ENCODE peak calls at places on chromosome 5, in ten cellular contexts. O is RWPE2; N is left lung; L is psoas muscle; R is upper lobe of left lung; H is CD8-positive, alpha-beta T cell; M is lower lobe of right lung; I is heart left ventricle; T is PC-3; S is IMR-90. Y is an unnamed sample.

GRCh38 chr5:32092938-32093812 is 80.9 kb downstream of the GOLPH3 start:
- ATAC-seq in T (peak; percentile 99), S (peak; percentile 91), H (peak; percentile 87), M (peak; percentile 81), L (peak; percentile 84), R (peak; percentile 47), O (peak; percentile 94), N (peak; percentile 85), I (peak; percentile 81), Y (peak; percentile 79)

GRCh38 chr5:169647566-169647965 is 10.5 kb downstream of the DOCK2 start:
- ATAC-seq in T (no peak), L (no peak), H (no peak), R (no peak), N (peak; percentile 62), I (no peak), O (no peak), S (no peak), M (no peak), Y (no peak)

GRCh38 chr5:51811883-51812282 is 428.6 kb downstream of the ISL1 start:
- ATAC-seq in H (no peak), R (no peak), N (no peak), S (no peak), I (no peak), T (no peak), O (no peak), M (no peak), L (no peak), Y (no peak)

GRCh38 chr5:111234125-111234524 is 9.9 kb downstream of the CAMK4 start:
- ATAC-seq in S (no peak), M (no peak), O (no peak), H (peak; percentile 17), N (no peak), I (no peak), R (no peak), T (no peak), L (no peak), Y (no peak)

GRCh38 chr5:109231331-109231730 is 178.4 kb downstream of the PJA2 start:
- ATAC-seq in L (no peak), S (no peak), R (no peak), I (no peak), M (no peak), H (no peak), O (no peak), N (no peak), T (no peak), Y (no peak)

GRCh38 chr5:79561525-79561893 is 47.6 kb upstream of the HOMER1 start:
- ATAC-seq in T (no peak), L (peak; percentile 71), M (no peak), R (no peak), I (no peak), N (no peak), H (no peak), O (no peak), S (no peak), Y (no peak)

GRCh38 chr5:118722165-118723020 is 266.0 kb downstream of the DTWD2 start:
- ATAC-seq in L (no peak), I (no peak), T (no peak), M (no peak), N (no peak), H (no peak), R (no peak), S (no peak), O (no peak), Y (no peak)

GRCh38 chr5:73066466-73066865 is 53.9 kb upstream of the TMEM171 start:
- ATAC-seq in N (no peak), T (no peak), I (no peak), O (no peak), R (no peak), S (peak; percentile 86), L (no peak), M (no peak), H (no peak), Y (no peak)

DNA sequence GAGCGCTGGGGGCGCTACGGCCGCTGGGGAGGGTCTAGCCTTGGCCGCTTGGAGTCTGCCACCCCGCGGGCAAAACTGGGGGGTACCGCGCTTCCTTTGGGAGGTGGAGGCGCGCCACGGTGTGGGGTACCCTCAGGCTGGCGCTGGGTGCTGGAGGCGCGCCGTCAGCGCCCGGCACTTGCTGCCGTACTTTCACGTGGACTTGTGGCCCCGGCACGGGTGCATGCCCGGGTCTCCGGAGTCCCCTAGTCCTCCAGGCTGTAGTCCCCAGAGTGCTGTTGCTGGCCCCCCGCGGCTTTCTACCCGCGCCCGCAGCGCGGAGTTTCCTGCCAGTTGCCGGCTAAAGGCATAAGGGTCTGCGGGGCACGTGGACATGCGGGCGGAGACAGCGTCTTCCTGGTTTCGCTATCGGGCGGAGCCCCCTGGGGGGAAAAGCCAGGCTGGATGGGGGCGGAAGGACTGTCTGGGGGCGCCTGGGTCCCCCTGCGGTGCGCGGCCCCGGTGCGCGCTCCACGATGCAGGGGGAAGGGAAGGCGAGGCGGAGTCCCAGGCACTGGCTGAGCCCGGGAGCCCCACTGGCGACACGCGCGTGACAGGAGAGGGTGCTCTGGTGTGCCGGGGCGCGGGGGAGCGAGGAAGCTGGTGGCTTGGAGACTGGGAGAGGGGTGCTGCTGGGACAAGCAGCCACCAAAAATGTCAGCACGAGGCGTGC is 666 bp downstream of the PPARGC1B start:
- ATAC-seq in R (peak; percentile 71), S (peak; percentile 33), H (peak; percentile 51), T (peak; percentile 38), N (peak; percentile 64), M (peak; percentile 68), L (peak; percentile 43), I (peak; percentile 61), O (peak; percentile 28), Y (peak; percentile 44)
- TF ChIP-seq CTCF in R (no peak), S (no peak), H (no peak), T (peak; percentile 34), N (no peak), M (no peak), L (no peak), I (no peak), O (peak; percentile 53), Y (no peak)

GRCh38 chr5:33774323-33774722 is 117.5 kb downstream of the ADAMTS12 start:
- ATAC-seq in M (no peak), L (no peak), R (no peak), T (no peak), N (no peak), I (no peak), S (no peak), O (no peak), H (no peak), Y (no peak)

GRCh38 chr5:33772276-33772990 is 119.4 kb downstream of the ADAMTS12 start:
- ATAC-seq in M (no peak), N (peak; percentile 30), L (no peak), O (peak; percentile 86), R (no peak), I (no peak), T (no peak), H (no peak), S (peak; percentile 57), Y (peak; percentile 34)

GRCh38 chr5:33766023-33766422 is 125.8 kb downstream of the ADAMTS12 start:
- ATAC-seq in S (no peak), R (no peak), L (no peak), O (no peak), M (no peak), H (no peak), I (no peak), N (no peak), T (no peak), Y (no peak)

GRCh38 chr5:33764786-33765185 is 127.0 kb downstream of the ADAMTS12 start:
- ATAC-seq in L (no peak), I (no peak), O (no peak), S (no peak), H (no peak), M (no peak), N (no peak), T (no peak), R (no peak), Y (no peak)

DNA sequence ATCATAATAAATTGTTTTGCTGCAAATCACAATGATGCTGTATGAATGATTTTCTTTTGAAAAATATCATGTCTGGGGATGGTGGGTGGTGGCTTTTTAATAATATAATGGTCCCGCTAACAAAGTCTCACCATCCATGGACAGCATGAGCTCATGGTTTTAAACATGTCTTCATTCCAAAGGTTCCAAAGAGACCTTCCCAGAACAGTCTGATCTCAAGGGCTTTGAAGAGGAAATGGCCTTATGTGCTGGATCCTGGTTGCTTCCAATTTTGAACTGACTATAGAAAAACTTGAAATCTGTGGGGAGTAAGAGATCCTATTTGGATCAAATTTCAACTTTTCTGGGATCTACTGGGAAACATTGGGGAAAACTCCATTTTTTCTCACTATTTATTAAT is 121.8 kb downstream of the ADAMTS12 start:
- ATAC-seq in T (no peak), O (no peak), R (no peak), I (peak; percentile 73), N (no peak), H (no peak), L (no peak), M (no peak), S (no peak), Y (no peak)
- H3K4me3 ChIP-seq in T (no peak overlapping the region), O (no peak overlapping the region), R (no peak overlapping the region), I (no peak overlapping the region), N (no peak overlapping the region), H (no peak overlapping the region), L (no peak overlapping the region), M (no peak overlapping the region), S (no peak overlapping the region), Y (no peak overlapping the region)

DNA sequence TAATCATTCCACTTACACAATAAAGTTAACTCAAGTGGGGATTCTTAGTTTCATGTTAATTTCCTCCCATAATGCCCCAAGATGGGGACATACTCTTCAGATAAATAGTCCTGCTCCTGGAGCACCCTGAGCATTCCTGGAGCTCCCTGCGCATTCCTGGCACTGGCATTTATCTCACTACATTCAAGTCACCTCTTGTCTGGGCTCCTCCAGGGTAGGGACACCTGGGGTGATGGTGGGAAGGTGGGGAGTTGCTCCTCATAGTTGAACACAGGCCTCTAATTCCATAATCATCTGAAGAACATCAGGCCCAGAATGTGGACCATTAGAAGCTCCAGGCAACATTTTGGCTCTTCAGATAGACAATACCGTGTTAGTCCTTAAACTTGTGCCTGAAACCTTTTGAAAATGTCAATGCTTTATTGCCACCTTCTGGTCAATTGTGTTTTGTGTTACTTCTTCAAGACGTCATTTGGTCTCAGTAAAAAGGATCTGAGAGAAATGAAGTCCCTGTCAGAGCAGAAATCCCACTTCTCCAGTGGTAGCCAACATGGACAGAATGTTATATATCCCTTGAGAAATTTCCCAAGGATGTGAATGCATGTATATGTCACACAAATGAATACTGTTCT is 14.2 kb upstream of the AGGF1 start:
- ATAC-seq in O (peak; percentile 30), S (peak; percentile 64), H (no peak), I (peak; percentile 37), T (peak; percentile 52), R (no peak), M (peak; percentile 33), L (no peak), N (peak; percentile 61), Y (no peak)
- TF ChIP-seq CTCF in O (peak; percentile 59), S (peak; percentile 43), H (peak; percentile 18), I (peak; percentile 35), T (peak; percentile 64), R (peak; percentile 40), M (peak; percentile 28), L (no peak), N (peak; percentile 18), Y (no peak)

GRCh38 chr5:80990971-80991370 is 30.8 kb downstream of the RASGRF2 start:
- ATAC-seq in S (no peak), I (no peak), R (no peak), M (no peak), T (peak; percentile 87), O (peak; percentile 96), H (no peak), N (no peak), L (no peak), Y (no peak)

GRCh38 chr5:80990527-80990926 is 30.4 kb downstream of the RASGRF2 start:
- ATAC-seq in M (no peak), R (no peak), N (no peak), H (no peak), I (no peak), S (no peak), L (no peak), T (peak; percentile 45), O (peak; percentile 67), Y (no peak)

GRCh38 chr5:80989883-80990282 is 29.7 kb downstream of the RASGRF2 start:
- ATAC-seq in T (no peak), L (no peak), I (no peak), H (no peak), S (no peak), M (no peak), R (no peak), O (no peak), N (no peak), Y (no peak)

GRCh38 chr5:80987078-80987766 is 27.1 kb downstream of the RASGRF2 start:
- ATAC-seq in L (no peak), H (no peak), R (no peak), O (no peak), M (no peak), T (peak; percentile 21), I (peak; percentile 60), N (no peak), S (peak; percentile 71), Y (no peak)

GRCh38 chr5:80988419-80988925 is 28.3 kb downstream of the RASGRF2 start:
- ATAC-seq in N (no peak), T (no peak), S (no peak), R (no peak), O (no peak), H (no peak), L (no peak), M (no peak), I (no peak), Y (no peak)
- H3K4me3 ChIP-seq in N (no peak overlapping the region), T (no peak overlapping the region), S (no peak overlapping the region), R (no peak overlapping the region), O (no peak overlapping the region), H (no peak overlapping the region), L (no peak overlapping the region), M (no peak overlapping the region), I (no peak overlapping the region), Y (no peak overlapping the region)